ENCODE peak calls at places on chromosomes 1 and 21, in five cellular contexts. K is HCT116, C is K562, U is H1, A is SK-N-SH. G is an unnamed sample.

GRCh38 chr1:97412155-97412554 is 508.7 kb downstream of the DPYD start:
- DNase-seq in K (no peak), C (no peak), U (no peak), A (no peak), G (no peak)

GRCh38 chr1:6497215-6497866 is 5.9 kb upstream of the PLEKHG5 start:
- DNase-seq in K (no peak), C (peak; percentile 46), U (no peak), A (peak; percentile 92), G (peak; percentile 66)

GRCh38 chr21:25742900-25743299 is 8.1 kb downstream of the GABPA start:
- DNase-seq in K (no peak), C (no peak), U (no peak), A (no peak), G (no peak)

GRCh38 chr1:28971980-28972771 is 57.8 kb downstream of the EPB41 start:
- DNase-seq in K (peak; percentile 66), C (no peak), U (no peak), A (no peak), G (no peak)

GRCh38 chr1:46749403-46749802 is 30.5 kb upstream of the EFCAB14 start:
- DNase-seq in K (no peak), C (no peak), U (no peak), A (no peak), G (no peak)

GRCh38 chr1:12547586-12548225 is 70.3 kb downstream of the DHRS3 start:
- DNase-seq in K (no peak), C (no peak), U (no peak), A (no peak), G (no peak)

GRCh38 chr1:67307251-67308060 is at the start of gene IL12RB2:
- DNase-seq in K (no peak), C (no peak), U (peak; percentile 61), A (peak; percentile 85), G (no peak)

GRCh38 chr1:35850051-35850450 is 33.0 kb upstream of the AGO1 start:
- DNase-seq in K (no peak), C (no peak), U (no peak), A (no peak), G (peak; percentile 42)

GRCh38 chr21:46622226-46622625 is 13.2 kb upstream of the PRMT2 start:
- DNase-seq in K (no peak), C (no peak), U (no peak), A (no peak), G (no peak)

GRCh38 chr1:213936571-213936970 is 51.2 kb upstream of the PROX1 start:
- DNase-seq in K (no peak), C (no peak), U (no peak), A (no peak), G (no peak)

GRCh38 chr1:183515002-183515689 is 42.8 kb downstream of the SMG7 start:
- DNase-seq in K (no peak), C (no peak), U (no peak), A (no peak), G (no peak)

GRCh38 chr1:230163205-230163604 is 96.2 kb downstream of the GALNT2 start:
- DNase-seq in K (no peak), C (no peak), U (no peak), A (no peak), G (no peak)

GRCh38 chr1:10825592-10825991 is 29.1 kb upstream of the CASZ1 start:
- DNase-seq in K (no peak), C (no peak), U (no peak), A (no peak), G (no peak)

GRCh38 chr1:72851597-72851996 is 569.3 kb upstream of the NEGR1 start:
- DNase-seq in K (no peak), C (no peak), U (no peak), A (no peak), G (no peak)

GRCh38 chr1:90616395-90616794 is 100.7 kb downstream of the BARHL2 start:
- DNase-seq in K (peak; percentile 18), C (peak; percentile 72), U (peak; percentile 69), A (peak; percentile 8), G (no peak)

GRCh38 chr1:230877139-230877923 is 9.0 kb upstream of the C1orf198 start:
- DNase-seq in K (no peak), C (no peak), U (no peak), A (no peak), G (no peak)

GRCh38 chr1:229148041-229148671 is 122.8 kb upstream of the RAB4A start:
- DNase-seq in K (no peak), C (peak; percentile 90), U (no peak), A (peak; percentile 61), G (no peak)

GRCh38 chr1:115314111-115314510 is 23.9 kb downstream of the NGF start:
- DNase-seq in K (no peak), C (no peak), U (no peak), A (no peak), G (no peak)

GRCh38 chr1:55572878-55573734 is 357.9 kb upstream of the USP24 start:
- DNase-seq in K (peak; percentile 16), C (no peak), U (no peak), A (no peak), G (no peak)

GRCh38 chr1:224517171-224517570 is 82.6 kb upstream of the WDR26 start:
- DNase-seq in K (no peak), C (no peak), U (no peak), A (no peak), G (no peak)

GRCh38 chr1:224521904-224522734 is 87.5 kb upstream of the WDR26 start:
- DNase-seq in K (no peak), C (no peak), U (no peak), A (no peak), G (no peak)

GRCh38 chr1:224519874-224520273 is 85.3 kb upstream of the WDR26 start:
- DNase-seq in K (no peak), C (no peak), U (no peak), A (no peak), G (no peak)

GRCh38 chr1:224523676-224524075 is 89.1 kb upstream of the WDR26 start:
- DNase-seq in K (no peak), C (no peak), U (no peak), A (no peak), G (no peak)

DNA sequence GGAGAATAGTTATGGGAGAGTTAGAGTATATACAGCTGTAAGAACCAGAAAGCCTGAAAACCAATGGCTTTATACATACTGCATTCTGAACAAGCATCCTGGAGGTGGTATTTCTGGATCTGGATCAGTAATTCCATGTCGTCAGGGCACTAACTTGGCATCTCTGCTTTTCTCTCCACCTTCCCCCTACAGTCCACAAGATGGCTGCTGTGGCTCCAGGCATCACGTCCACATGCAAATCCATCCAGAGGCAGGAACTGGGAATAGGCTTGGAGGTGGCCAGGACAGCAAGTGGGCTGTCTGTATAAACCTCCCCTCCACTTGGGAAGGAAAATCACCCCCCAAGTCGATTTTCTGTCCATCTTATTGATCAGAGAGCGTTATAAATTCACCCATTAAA is 86.2 kb upstream of the WDR26 start:
- DNase-seq in K (no peak), C (no peak), U (no peak), A (no peak), G (no peak)
- TF ChIP-seq JUND in K (no peak), C (no peak), U (no peak), A (no peak), G (no peak)

DNA sequence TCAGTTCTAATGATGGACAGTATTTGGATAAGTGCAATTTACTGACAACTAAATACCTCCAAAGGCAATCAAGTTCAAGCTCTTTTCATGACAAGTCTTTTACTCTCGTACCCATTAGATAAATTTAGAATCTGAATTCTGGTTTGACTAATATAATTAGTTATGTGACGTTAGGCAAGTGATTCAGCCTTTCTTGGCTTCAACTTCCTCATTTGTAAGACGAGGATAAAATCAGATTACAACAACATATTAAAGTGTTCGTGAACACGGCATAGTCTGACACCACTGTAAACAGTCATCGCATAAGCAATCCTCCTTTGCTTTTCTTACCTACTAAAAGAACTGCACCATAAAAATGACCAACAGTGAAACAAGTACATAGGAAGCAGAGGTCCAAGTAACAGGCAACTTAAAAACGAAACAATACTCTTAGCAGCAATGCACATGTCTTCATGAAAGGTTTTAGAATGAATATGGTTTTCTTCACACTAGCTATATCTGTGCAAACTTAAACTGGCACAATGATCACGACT is 25.7 kb downstream of the COA6 start:
- DNase-seq in K (no peak), C (no peak), U (no peak), A (no peak), G (no peak)
- TF ChIP-seq JUND in K (no peak), C (no peak), U (no peak), A (no peak), G (no peak)

DNA sequence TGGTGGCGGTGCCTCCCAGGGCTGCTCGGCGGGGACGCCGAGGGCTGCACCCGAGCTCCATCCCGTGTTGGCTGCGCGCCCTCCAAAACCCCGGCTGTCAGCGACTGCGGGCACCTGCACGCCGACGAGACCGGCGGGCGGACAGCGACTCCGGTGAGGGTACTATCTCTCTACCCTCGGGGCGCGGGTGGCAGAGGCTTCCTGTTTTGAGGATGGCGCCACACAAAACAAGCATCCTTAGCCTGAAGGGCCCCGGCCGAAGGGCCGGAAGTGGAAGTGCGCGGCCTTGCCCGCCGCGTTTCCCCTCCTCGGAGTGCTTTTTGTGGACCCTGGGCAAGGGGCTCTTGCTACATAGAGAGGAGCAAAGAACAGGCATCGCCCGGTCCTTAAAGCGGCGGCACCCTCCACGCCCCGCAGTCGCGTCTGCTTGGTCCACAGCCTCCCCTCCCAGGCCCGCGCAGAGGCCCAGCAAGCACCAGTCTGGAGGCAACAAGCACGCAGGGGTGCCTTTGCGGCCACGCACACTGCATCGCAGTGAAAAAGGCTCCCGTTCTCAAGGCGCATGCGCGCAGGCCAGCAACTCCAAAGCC is 560 bp upstream of the COQ8A start:
- DNase-seq in K (no peak), C (no peak), U (no peak), A (peak; percentile 82), G (no peak)
- TF ChIP-seq JUND in K (no peak), C (no peak), U (no peak), A (no peak), G (no peak)

GRCh38 chr1:9271861-9272595 is 20.7 kb upstream of the SPSB1 start:
- DNase-seq in K (no peak), C (no peak), U (no peak), A (no peak), G (no peak)
- TF ChIP-seq JUND in K (no peak), C (no peak), U (no peak), A (no peak), G (no peak)

DNA sequence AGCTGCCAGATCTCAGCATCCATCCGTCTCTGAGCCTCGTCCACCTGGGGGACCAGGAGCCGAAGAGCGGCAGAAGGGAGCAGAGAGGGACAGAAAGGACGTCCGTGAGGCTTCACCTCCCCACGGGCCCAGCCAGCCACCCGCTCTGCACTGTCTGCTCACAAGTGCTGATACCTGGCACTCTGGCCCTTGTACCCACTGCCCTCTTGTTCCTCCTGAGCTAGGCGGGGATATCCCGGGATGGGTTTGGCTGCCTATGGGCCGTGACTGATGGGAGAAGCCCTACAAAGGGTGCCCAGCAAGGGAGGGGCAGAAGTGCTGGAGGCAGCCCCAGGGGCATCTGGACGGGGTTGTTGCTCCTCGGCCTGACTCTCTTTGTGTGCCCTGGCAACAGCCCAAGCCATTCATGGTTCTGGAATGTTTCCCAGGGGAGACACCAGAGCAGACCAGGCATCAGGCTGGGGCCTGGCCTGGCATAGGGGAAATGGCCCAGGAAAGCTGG is 57.6 kb downstream of the LDLRAD2 start:
- DNase-seq in K (peak; percentile 18), C (no peak), U (no peak), A (peak; percentile 87), G (peak; percentile 67)
- TF ChIP-seq JUND in K (no peak), C (no peak), U (no peak), A (peak; percentile 84), G (no peak)

DNA sequence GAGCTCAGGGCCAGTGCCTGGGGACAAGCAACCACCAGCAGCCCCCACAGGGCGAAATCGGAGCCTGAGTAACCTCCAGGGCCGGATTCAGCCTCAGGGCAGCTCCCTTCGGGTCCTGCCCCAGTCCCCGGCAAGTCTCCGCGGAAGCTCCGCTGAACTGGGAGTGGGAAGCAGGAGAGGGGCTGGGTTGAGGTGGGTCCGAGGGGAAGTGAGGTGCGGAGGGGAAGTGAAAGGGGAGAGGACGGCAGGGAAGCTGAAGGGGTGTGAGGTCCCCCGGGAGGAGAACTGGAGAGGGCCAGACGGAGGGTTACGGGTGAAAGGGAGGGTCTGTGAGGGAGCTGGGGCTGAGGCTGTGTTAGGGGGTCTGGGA is 560 bp downstream of the PADI2 start:
- DNase-seq in K (no peak), C (no peak), U (peak; percentile 71), A (peak; percentile 61), G (no peak)
- TF ChIP-seq JUND in K (no peak), C (no peak), U (no peak), A (no peak), G (no peak)